ENCODE peak calls at places on chromosome 20, in six cellular contexts. A, D, W, X, Y and I are unnamed samples. For H3K27me3, the result is how much of the 10 kb centered on the place peaks cover.

GRCh38 chr20:39245685-39246311 is 283.7 kb downstream of the DHX35 start:
- DNase-seq in A (no peak), D (no peak), W (no peak), X (no peak), Y (no peak), I (no peak)

GRCh38 chr20:17225891-17226409 is 890 bp upstream of the PCSK2 start:
- DNase-seq in A (no peak), D (no peak), W (no peak), X (peak), Y (no peak), I (peak)

GRCh38 chr20:32534661-32535240 is 50.4 kb downstream of the NOL4L start:
- DNase-seq in A (no peak), D (no peak), W (no peak), X (no peak), Y (no peak), I (no peak)

GRCh38 chr20:24683676-24684075 is 214.2 kb downstream of the SYNDIG1 start:
- DNase-seq in A (no peak), D (no peak), W (no peak), X (peak), Y (no peak), I (no peak)

GRCh38 chr20:10761232-10761631 is 87.4 kb upstream of the JAG1 start:
- DNase-seq in A (no peak), D (no peak), W (no peak), X (no peak), Y (no peak), I (no peak)

GRCh38 chr20:35561268-35561667 is 19.4 kb downstream of the ERGIC3 start:
- DNase-seq in A (no peak), D (peak), W (no peak), X (no peak), Y (no peak), I (peak)

GRCh38 chr20:50540620-50541605 is 30.7 kb downstream of the PTPN1 start:
- DNase-seq in A (no peak), D (no peak), W (peak), X (no peak), Y (no peak), I (no peak)

GRCh38 chr20:19327401-19327800 is 115.0 kb downstream of the SLC24A3 start:
- DNase-seq in A (no peak), D (no peak), W (no peak), X (no peak), Y (no peak), I (no peak)

GRCh38 chr20:25571240-25571639 is 14.1 kb downstream of the NINL start:
- DNase-seq in A (no peak), D (no peak), W (no peak), X (no peak), Y (no peak), I (no peak)

GRCh38 chr20:49572857-49573256 is 4.9 kb upstream of the PTGIS start:
- DNase-seq in A (peak), D (no peak), W (no peak), X (peak), Y (no peak), I (no peak)

DNA sequence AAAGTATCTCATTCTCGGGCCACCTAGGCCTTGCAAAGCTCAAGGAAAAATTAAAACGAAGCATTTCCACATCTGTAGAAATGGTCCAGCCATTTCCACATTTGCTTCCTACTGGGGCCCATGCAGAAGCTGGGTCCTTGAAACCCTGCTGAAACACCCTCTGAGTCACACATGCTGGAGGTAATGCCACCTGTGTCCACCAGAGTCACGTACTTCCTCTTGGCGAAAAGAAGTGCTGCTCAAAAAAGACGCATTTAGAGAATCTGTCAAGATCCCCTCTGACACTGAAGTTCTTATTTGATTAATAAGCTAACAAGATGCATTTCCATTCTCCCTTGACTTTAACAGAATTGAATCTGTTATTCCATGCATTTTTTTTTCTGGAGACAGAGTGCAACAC is 423.2 kb downstream of the PREX1 start:
- DNase-seq in A (no peak), D (no peak), W (peak), X (no peak), Y (no peak), I (no peak)
- TF ChIP-seq CTCF in A (no peak), D (no peak), W (peak), X (no peak), Y (no peak), I (peak)

GRCh38 chr20:47764154-47764734 is 21.0 kb downstream of the SULF2 start:
- DNase-seq in A (no peak), D (no peak), W (no peak), X (no peak), Y (no peak), I (peak)
- H3K27me3 ChIP-seq in A (under half), D (under half), W (under half), X (under half), Y (under half), I (under half)

DNA sequence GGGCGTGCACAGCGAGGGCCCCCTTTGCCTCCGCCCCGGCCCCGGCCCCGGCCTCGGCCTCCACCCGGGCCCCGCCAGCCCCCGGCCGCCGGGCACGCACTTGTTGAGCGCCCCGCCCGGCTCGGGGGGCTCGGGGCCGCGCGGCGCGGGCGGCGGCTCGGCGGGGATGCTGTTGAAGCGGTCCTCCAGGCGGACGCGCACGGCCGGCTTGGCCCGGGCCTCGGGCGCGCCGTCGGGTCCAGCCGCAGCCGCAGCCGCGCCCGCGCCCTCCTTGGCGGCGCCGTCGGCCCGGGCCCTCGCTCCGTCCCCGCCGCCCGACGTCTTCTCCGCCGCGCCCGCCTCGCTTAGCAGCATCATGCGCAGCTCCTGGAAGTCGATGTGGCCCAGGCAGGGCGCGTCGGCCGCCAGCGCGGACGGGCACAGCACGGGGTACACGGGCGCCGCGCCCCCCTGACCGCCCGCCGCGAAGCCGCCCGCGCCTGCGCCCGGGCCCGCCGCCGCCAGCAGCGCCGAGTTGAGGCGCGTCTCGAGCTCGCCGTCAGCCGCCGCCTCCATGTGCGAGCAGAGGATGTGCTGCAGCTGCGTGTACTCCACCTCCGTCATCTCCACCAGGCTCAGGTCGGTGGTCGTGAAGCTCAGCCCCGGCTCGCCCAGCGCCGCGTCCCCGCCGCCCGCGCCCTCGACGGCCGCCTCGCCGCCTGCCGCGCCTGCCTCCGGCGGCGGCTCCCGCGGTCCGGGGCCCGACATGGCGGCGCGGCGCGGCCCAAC is 514 bp downstream of the TCFL5 start:
- DNase-seq in A (no peak), D (no peak), W (no peak), X (no peak), Y (no peak), I (no peak)
- TF ChIP-seq POLR2A in A (no peak), D (no peak), W (no peak), X (no peak), Y (no peak), I (no peak)

GRCh38 chr20:37381621-37382538 is 35.9 kb downstream of the SRC start:
- DNase-seq in A (no peak), D (no peak), W (no peak), X (peak), Y (no peak), I (no peak)

GRCh38 chr20:37378420-37378784 is 32.5 kb downstream of the SRC start:
- DNase-seq in A (no peak), D (no peak), W (no peak), X (no peak), Y (no peak), I (no peak)

GRCh38 chr20:37380864-37381579 is 35.1 kb downstream of the SRC start:
- DNase-seq in A (no peak), D (no peak), W (no peak), X (peak), Y (no peak), I (no peak)

GRCh38 chr20:37378785-37379598 is 33.1 kb downstream of the SRC start:
- DNase-seq in A (no peak), D (no peak), W (peak), X (peak), Y (no peak), I (no peak)

DNA sequence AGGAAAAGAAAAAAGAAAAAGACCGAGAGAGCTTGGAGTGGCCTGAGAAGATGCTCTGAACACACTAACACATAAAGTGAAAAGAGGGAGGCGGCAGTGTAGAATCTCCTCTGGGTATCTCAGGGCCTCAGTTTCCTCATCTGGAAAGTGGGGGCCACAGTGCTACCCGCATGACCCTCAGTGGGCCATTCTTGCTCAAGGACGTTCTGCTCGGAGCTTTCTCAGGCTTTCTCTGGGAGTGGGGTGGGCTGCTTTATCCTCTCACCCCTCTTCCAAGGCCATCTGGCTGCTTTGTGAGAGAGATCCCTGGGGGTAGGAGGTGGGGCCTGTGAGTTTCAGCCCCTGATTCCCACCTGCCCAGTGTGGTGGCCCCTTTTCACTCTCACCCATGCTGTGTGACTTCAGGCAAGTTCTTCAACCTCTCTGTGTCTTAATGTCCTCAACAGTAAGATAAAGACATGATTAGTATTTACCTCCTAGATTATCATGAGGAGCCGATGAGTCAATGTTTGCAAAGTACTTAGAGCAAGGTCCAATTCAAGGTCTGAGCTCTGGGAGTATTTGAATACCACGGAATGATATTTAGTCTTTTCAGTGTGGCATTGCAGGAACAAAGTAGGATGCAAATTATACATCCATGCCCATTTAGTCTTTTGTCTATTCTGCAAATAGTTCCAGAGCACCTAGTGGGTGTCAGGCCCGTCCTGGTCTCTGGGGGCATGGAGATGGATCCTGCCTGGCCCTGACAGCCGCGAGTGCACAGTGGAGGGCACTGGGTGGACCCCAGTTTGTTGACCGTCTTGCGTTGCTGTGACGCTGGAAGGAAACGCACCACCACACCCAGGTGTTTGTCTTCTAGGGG is 34.3 kb downstream of the SRC start:
- DNase-seq in A (no peak), D (no peak), W (no peak), X (peak), Y (no peak), I (no peak)
- TF ChIP-seq CTCF in A (no peak), D (no peak), W (no peak), X (no peak), Y (no peak), I (no peak)

DNA sequence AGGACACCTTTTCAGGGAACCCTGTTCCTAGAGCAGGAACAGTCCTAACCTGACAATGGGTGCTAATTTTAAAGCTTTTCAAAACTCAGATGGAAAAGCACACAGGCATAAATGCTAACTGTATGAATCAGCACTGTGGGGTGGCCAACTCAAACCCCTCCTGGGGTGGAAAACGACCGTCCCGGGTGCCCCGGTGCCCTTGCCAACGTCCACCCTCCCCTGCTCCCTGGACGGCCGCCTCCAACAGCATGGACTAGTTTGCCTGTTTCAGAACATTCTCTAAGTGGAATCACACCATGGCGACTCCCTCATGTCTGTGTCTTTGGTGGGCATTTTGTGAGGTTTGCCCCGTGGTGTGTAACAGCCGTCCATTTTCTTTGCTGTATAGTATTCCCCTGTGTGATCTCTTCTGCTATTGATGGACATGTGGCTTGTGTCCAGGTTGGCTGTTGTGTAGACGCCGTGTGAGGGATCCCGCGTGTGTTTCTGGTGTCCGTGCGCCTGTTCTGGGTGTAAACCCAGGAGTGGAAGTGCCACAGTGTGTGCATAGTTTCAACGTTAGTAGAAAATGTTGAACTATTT is 5.8 kb downstream of the COL20A1 start:
- DNase-seq in A (no peak), D (no peak), W (no peak), X (no peak), Y (no peak), I (no peak)
- H3K27me3 ChIP-seq in A (under half), D (half or more), W (under half), X (under half), Y (under half), I (under half)

DNA sequence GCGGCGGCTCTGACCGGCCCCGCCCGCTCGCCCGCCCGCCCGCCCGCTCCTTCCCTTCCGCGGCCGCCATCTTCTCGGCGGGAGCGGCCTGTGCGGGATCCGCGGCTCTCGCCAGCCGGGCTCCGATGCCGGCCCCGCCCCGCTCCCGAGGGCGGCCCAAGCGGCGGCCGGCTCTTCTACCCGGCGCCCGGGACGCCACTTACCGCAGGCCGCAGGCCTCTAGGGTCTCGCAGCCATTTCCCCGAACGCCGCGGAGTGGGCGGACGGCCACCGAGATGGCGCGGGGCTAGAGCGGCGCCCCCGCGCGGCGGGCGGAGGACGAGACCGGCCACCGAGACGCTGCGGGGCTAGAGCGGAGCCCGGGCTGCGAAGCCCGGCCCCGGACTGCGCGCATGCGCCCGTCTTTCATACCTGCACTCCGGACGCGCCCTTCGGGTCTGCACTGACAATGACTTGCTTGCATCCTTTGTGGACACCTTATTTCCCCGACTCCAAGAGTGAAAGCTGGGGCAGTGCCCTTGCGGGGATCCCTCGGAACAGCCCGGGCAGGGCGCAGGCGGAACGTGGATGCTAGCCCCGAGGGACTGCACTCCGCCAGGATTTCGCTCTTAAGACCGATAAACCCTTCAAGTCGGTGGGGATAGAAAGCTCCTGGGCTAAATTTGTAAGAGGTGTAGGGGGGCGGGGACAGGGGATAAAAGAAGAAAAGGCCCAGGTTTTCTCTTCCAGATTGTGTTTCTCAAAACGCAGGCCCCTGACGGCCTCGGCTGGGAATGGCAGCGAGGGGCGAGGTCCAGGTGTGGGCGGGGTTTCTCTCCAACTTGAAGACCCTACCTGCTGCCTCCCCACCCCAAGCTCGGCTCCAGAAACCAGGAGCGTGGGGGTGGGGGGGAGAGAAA is at the start of gene DIDO1:
- DNase-seq in A (peak), D (peak), W (peak), X (peak), Y (peak), I (peak)
- TF ChIP-seq POLR2A in A (peak), D (peak), W (peak), X (peak), Y (peak), I (no peak)

GRCh38 chr20:43961116-43961515 is 46.5 kb downstream of the TOX2 start:
- DNase-seq in A (no peak), D (no peak), W (no peak), X (no peak), Y (no peak), I (no peak)

GRCh38 chr20:43959920-43960227 is 45.2 kb downstream of the TOX2 start:
- DNase-seq in A (no peak), D (no peak), W (no peak), X (no peak), Y (no peak), I (no peak)

GRCh38 chr20:43960231-43960630 is 45.6 kb downstream of the TOX2 start:
- DNase-seq in A (no peak), D (no peak), W (no peak), X (no peak), Y (no peak), I (no peak)

GRCh38 chr20:43958626-43959025 is 44.0 kb downstream of the TOX2 start:
- DNase-seq in A (no peak), D (no peak), W (no peak), X (no peak), Y (no peak), I (no peak)

DNA sequence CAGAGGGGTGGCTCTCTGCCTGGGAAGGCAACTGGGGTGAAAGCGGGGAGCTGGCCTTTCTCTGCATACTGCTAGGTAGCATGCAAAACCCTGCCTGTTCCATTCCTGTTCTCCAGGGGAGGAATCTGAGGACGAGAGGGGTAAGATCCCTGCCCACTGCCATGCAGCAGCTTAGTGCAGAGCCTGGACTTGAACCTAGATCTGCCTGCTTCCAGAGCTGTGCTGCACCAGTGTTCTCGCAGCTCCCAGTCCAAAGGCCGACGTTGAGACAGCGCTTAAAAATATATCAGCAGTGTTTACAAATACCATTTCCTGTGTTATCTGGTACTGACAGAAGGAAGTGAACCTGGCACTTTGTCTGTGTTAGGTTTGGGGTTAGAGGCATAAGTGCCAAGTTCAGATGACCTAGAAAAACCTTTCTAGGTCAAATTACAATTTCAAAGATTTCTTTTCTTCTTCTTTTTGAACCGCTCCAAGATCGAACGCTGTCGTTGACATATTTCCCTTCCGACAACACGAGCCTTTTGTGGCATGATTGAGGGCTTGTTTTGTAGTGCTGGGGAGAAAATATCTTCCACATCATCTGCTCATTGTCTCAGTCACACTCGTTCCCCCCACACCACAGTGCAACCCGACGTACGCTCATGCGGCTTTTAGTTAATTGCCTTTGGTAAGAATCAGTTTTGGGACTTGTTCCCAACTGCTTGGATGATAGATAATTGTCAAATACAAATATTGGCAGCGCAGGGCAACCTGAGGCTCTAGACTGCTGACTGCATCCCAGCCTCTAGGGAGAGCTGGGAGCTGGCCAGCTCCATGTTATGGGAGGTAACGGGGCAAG is 44.6 kb downstream of the TOX2 start:
- DNase-seq in A (no peak), D (peak), W (no peak), X (no peak), Y (no peak), I (peak)
- TF ChIP-seq CTCF in A (no peak), D (no peak), W (no peak), X (no peak), Y (no peak), I (no peak)

GRCh38 chr20:21052241-21052640 is 53.9 kb downstream of the LINC00237 start:
- DNase-seq in A (no peak), D (no peak), W (no peak), X (no peak), Y (no peak), I (no peak)
- H3K27me3 ChIP-seq in A (under half), D (under half), W (under half), X (under half), Y (under half), I (under half)

GRCh38 chr20:12411246-12411940 is 493.7 kb downstream of the BTBD3 start:
- DNase-seq in A (no peak), D (no peak), W (no peak), X (no peak), Y (no peak), I (no peak)

GRCh38 chr20:12406978-12407377 is 489.3 kb downstream of the BTBD3 start:
- DNase-seq in A (no peak), D (no peak), W (no peak), X (no peak), Y (no peak), I (no peak)

GRCh38 chr20:12410783-12411182 is 493.1 kb downstream of the BTBD3 start:
- DNase-seq in A (no peak), D (no peak), W (no peak), X (no peak), Y (no peak), I (no peak)

GRCh38 chr20:12404941-12405340 is 487.2 kb downstream of the BTBD3 start:
- DNase-seq in A (no peak), D (no peak), W (no peak), X (no peak), Y (no peak), I (no peak)

DNA sequence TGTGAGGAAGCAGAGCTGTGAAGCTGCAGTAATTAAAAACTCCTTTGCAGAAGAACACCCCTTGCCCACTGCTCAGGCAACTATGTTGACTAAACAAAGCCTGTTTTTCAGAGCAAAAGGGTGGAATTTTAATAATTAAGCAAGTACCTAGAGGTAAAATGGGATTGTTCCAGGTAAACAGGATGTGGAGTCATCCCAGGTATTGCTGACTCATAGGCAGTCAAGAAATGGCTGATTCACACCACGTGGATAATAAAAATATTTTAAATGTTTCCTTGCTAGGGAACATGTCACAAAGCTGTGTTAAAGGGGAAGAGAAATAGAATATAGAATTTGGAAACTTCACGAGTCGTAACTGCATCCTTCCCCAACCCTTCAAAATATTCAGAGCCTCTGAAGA is 491.8 kb downstream of the BTBD3 start:
- DNase-seq in A (no peak), D (no peak), W (no peak), X (no peak), Y (no peak), I (no peak)
- TF ChIP-seq POLR2A in A (no peak), D (no peak), W (no peak), X (no peak), Y (no peak), I (no peak)